ENCODE peak calls at places on chromosomes 6 and 20, in seven cellular contexts. A is body of pancreas, X is hepatocyte, H is Caco-2, E is cardiac muscle cell, Y is aorta, I is astrocyte. V is an unnamed sample. For H3K4me1, the result is how much of the 10 kb centered on the place peaks cover.

GRCh38 chr6:26592649-26593048 is 4.1 kb upstream of the ABT1 start:
- DNase-seq in A (no peak), X (no peak), H (no peak), E (no peak), Y (no peak), I (no peak), V (no peak)

GRCh38 chr6:143224516-143224915 is 163.8 kb downstream of the AIG1 start:
- DNase-seq in A (no peak), X (no peak), H (no peak), E (no peak), Y (no peak), I (no peak), V (no peak)

GRCh38 chr6:85706272-85706671 is 63.6 kb upstream of the SYNCRIP start:
- DNase-seq in A (no peak), X (no peak), H (no peak), E (no peak), Y (no peak), I (no peak), V (no peak)

GRCh38 chr6:46994933-46995332 is 47.2 kb downstream of the ADGRF1 start:
- DNase-seq in A (no peak), X (no peak), H (no peak), E (no peak), Y (no peak), I (no peak), V (no peak)

GRCh38 chr6:42821341-42821668 is 39.5 kb downstream of the BICRAL start:
- DNase-seq in A (no peak), X (no peak), H (no peak), E (no peak), Y (no peak), I (no peak), V (no peak)

GRCh38 chr6:100283288-100283687 is 181.4 kb downstream of the SIM1 start:
- DNase-seq in A (no peak), X (peak), H (peak), E (no peak), Y (no peak), I (peak), V (no peak)

GRCh38 chr6:12504325-12504966 is 212.1 kb upstream of the PHACTR1 start:
- DNase-seq in A (peak), X (peak), H (peak), E (no peak), Y (no peak), I (no peak), V (no peak)

GRCh38 chr6:111353914-111354464 is 129.0 kb downstream of the REV3L start:
- DNase-seq in A (no peak), X (no peak), H (no peak), E (peak), Y (no peak), I (no peak), V (no peak)

GRCh38 chr20:63463400-63464288 is 8.8 kb downstream of the KCNQ2 start:
- DNase-seq in A (no peak), X (no peak), H (no peak), E (no peak), Y (no peak), I (no peak), V (peak)

GRCh38 chr6:42088101-42088591 is 37.8 kb downstream of the TAF8 start:
- DNase-seq in A (no peak), X (no peak), H (no peak), E (no peak), Y (no peak), I (peak), V (peak)

GRCh38 chr20:528923-529594 is 14.5 kb downstream of the CSNK2A1 start:
- DNase-seq in A (no peak), X (no peak), H (no peak), E (no peak), Y (no peak), I (peak), V (no peak)

GRCh38 chr6:147154454-147154853 is 49.8 kb upstream of the STXBP5 start:
- DNase-seq in A (no peak), X (peak), H (no peak), E (no peak), Y (no peak), I (no peak), V (no peak)

GRCh38 chr20:53100476-53100911 is 128.3 kb downstream of the TSHZ2 start:
- DNase-seq in A (no peak), X (no peak), H (no peak), E (peak), Y (no peak), I (peak), V (no peak)

GRCh38 chr6:105882071-105882803 is 203.9 kb upstream of the PRDM1 start:
- DNase-seq in A (no peak), X (no peak), H (no peak), E (no peak), Y (no peak), I (peak), V (no peak)

GRCh38 chr6:164086326-164086887 is 671.9 kb downstream of the QKI start:
- DNase-seq in A (no peak), X (no peak), H (no peak), E (no peak), Y (no peak), I (peak), V (no peak)

GRCh38 chr6:36349240-36349639 is 12.6 kb upstream of the BNIP5 start:
- DNase-seq in A (peak), X (no peak), H (no peak), E (no peak), Y (no peak), I (no peak), V (no peak)

GRCh38 chr6:130620338-130620781 is 206.8 kb upstream of the SMLR1 start:
- DNase-seq in A (no peak), X (no peak), H (no peak), E (no peak), Y (no peak), I (peak), V (no peak)

GRCh38 chr6:97630592-97630991 is 347.6 kb upstream of the MMS22L start:
- DNase-seq in A (no peak), X (no peak), H (no peak), E (no peak), Y (no peak), I (peak), V (no peak)

GRCh38 chr6:77822265-77822664 is 169.4 kb downstream of the MEI4 start:
- DNase-seq in A (no peak), X (no peak), H (no peak), E (no peak), Y (no peak), I (no peak), V (no peak)

GRCh38 chr20:1267809-1268374 is 1.8 kb downstream of the SNPH start:
- DNase-seq in A (no peak), X (no peak), H (no peak), E (no peak), Y (no peak), I (no peak), V (no peak)

GRCh38 chr20:17023811-17024210 is 203.0 kb upstream of the PCSK2 start:
- DNase-seq in A (peak), X (peak), H (no peak), E (peak), Y (no peak), I (peak), V (no peak)

GRCh38 chr6:165181951-165182414 is 127.4 kb downstream of the C6orf118 start:
- DNase-seq in A (no peak), X (peak), H (no peak), E (no peak), Y (no peak), I (peak), V (peak)

GRCh38 chr20:8385247-8385646 is 253.2 kb downstream of the PLCB1 start:
- DNase-seq in A (peak), X (no peak), H (no peak), E (peak), Y (no peak), I (peak), V (no peak)

GRCh38 chr6:151065027-151065815 is 174.5 kb upstream of the AKAP12 start:
- DNase-seq in A (no peak), X (no peak), H (no peak), E (no peak), Y (no peak), I (no peak), V (no peak)

GRCh38 chr6:136607204-136607931 is 57.1 kb upstream of the MAP7 start:
- DNase-seq in A (no peak), X (no peak), H (peak), E (no peak), Y (no peak), I (peak), V (no peak)

GRCh38 chr20:7240490-7240889 is 473.0 kb downstream of the BMP2 start:
- DNase-seq in A (no peak), X (no peak), H (no peak), E (no peak), Y (no peak), I (no peak), V (no peak)

GRCh38 chr6:168058691-168059551 is 20.1 kb downstream of the FRMD1 start:
- DNase-seq in A (no peak), X (no peak), H (no peak), E (no peak), Y (no peak), I (no peak), V (no peak)

GRCh38 chr6:148617522-148617921 is 129.3 kb upstream of the UST start:
- DNase-seq in A (no peak), X (no peak), H (no peak), E (no peak), Y (no peak), I (peak), V (no peak)

GRCh38 chr6:134614606-134615485 is 296.9 kb upstream of the SGK1 start:
- DNase-seq in A (no peak), X (no peak), H (no peak), E (no peak), Y (no peak), I (no peak), V (no peak)

GRCh38 chr6:81484251-81484650 is 268.2 kb downstream of the TENT5A start:
- DNase-seq in A (no peak), X (no peak), H (no peak), E (no peak), Y (no peak), I (no peak), V (no peak)

GRCh38 chr6:16688984-16689636 is 72.2 kb downstream of the ATXN1 start:
- DNase-seq in A (no peak), X (no peak), H (no peak), E (no peak), Y (no peak), I (peak), V (no peak)

GRCh38 chr6:128580224-128581110 is 60.1 kb upstream of the PTPRK start:
- DNase-seq in A (no peak), X (no peak), H (no peak), E (no peak), Y (no peak), I (no peak), V (no peak)

GRCh38 chr6:53112871-53113270 is 35.8 kb downstream of the GCM1 start:
- DNase-seq in A (no peak), X (no peak), H (no peak), E (no peak), Y (no peak), I (no peak), V (no peak)
- H3K4me1 ChIP-seq in A (under half), X (under half), H (under half), E (under half), Y (under half), I (under half), V (under half)

GRCh38 chr20:3808141-3808479 is 12.0 kb downstream of the CDC25B start:
- DNase-seq in A (peak), X (peak), H (peak), E (no peak), Y (peak), I (peak), V (peak)
- H3K4me1 ChIP-seq in A (half or more), X (under half), H (under half), E (under half), Y (under half), I (under half), V (half or more)

GRCh38 chr6:34138924-34139323 is 7.0 kb downstream of the GRM4 start:
- DNase-seq in A (no peak), X (no peak), H (no peak), E (no peak), Y (no peak), I (no peak), V (no peak)
- H3K4me1 ChIP-seq in A (under half), X (under half), H (under half), E (under half), Y (under half), I (under half), V (under half)

GRCh38 chr6:43862925-43863324 is 92.9 kb downstream of the VEGFA start:
- DNase-seq in A (no peak), X (no peak), H (no peak), E (no peak), Y (no peak), I (no peak), V (no peak)
- H3K4me1 ChIP-seq in A (under half), X (under half), H (under half), E (under half), Y (under half), I (under half), V (under half)

DNA sequence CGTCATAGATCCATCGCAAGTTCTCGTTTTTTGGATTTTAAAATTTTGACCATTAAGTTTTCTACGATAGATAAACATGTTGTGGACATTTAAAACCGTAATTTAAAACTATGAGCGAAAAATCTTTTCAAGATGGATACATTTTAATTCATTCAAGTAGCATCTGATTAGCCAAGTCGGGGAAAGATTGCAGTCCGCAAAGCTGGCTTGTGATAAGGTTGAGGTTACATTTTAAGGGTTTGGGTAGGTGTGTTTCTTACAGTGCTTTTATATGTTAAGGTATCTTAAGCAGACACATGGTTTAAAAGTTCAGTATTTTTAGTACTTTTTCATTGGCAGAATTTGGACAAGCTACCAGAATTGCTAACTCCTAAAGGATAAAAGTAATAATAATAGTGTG is 1.2 kb downstream of the WTAP start:
- DNase-seq in A (no peak), X (no peak), H (no peak), E (no peak), Y (no peak), I (no peak), V (no peak)
- H3K4me1 ChIP-seq in A (half or more), X (under half), H (under half), E (under half), Y (under half), I (under half), V (under half)

GRCh38 chr20:34014878-34015277 is 21.2 kb downstream of the RALY start:
- DNase-seq in A (no peak), X (no peak), H (no peak), E (no peak), Y (no peak), I (no peak), V (no peak)

GRCh38 chr20:34013532-34013931 is 19.8 kb downstream of the RALY start:
- DNase-seq in A (no peak), X (no peak), H (no peak), E (no peak), Y (no peak), I (no peak), V (no peak)

GRCh38 chr20:34012330-34012729 is 18.6 kb downstream of the RALY start:
- DNase-seq in A (no peak), X (no peak), H (no peak), E (no peak), Y (no peak), I (no peak), V (no peak)

GRCh38 chr20:34011275-34011674 is 17.6 kb downstream of the RALY start:
- DNase-seq in A (no peak), X (no peak), H (no peak), E (no peak), Y (no peak), I (no peak), V (no peak)

DNA sequence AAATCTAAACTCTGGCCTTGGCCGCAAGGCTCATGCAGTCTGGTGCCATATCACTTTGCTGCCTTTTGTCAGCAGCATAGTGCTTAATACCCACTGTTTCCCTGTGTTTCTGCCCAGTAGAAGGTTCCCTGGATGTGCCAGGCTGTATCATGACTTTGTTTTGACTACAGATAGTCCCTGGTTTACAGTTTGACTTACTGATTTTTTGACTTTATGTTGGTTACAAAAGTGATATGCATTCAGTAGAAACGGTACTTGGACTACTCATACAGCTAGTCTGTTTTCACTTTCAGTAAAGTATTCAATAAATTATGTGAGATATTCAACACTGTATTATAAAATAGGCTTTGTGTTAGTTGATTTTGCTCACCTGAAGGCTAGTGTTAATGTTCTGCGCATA is 19.0 kb downstream of the RALY start:
- DNase-seq in A (no peak), X (no peak), H (no peak), E (no peak), Y (no peak), I (no peak), V (no peak)
- H3K4me1 ChIP-seq in A (half or more), X (under half), H (under half), E (under half), Y (under half), I (under half), V (under half)

GRCh38 chr20:51497542-51498467 is 44.7 kb downstream of the NFATC2 start:
- DNase-seq in A (no peak), X (no peak), H (no peak), E (no peak), Y (no peak), I (peak), V (peak)
- H3K4me1 ChIP-seq in A (under half), X (under half), H (under half), E (under half), Y (under half), I (under half), V (under half)

GRCh38 chr6:107441706-107442105 is 17.7 kb downstream of the PDSS2 start:
- DNase-seq in A (no peak), X (no peak), H (no peak), E (no peak), Y (no peak), I (no peak), V (no peak)
- H3K4me1 ChIP-seq in A (under half), X (under half), H (under half), E (under half), Y (under half), I (under half), V (under half)

DNA sequence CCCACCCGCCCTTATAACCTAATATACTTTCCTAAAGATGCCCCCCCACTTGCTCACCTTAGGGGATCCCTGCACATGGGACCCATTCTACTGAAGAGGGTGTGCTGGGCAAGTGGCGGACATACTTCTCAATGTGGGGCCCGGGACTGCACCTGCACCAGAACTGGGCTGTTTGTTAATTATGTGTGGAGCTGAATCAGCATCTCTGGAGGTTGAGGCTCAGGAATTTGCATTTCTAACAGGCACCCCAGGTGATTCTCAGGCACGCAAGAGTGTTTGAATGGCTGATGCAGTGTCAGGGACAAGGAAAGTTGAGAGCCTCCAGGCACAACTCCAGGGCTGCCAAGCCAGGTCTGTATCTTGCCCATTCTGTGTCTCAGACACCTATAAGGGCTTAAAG is 8.9 kb upstream of the PTPRT start:
- DNase-seq in A (no peak), X (no peak), H (no peak), E (no peak), Y (no peak), I (no peak), V (peak)
- H3K4me1 ChIP-seq in A (under half), X (under half), H (under half), E (under half), Y (under half), I (under half), V (under half)

V was measured in RWPE2.